ENCODE peak calls at places on chromosomes 3 and 15, in nine cellular contexts. Q is tibial artery, Y is A549, L is left ventricle myocardium inferior, S is psoas muscle, B is fibroblast of lung, Z is sigmoid colon, M is mammary epithelial cell, W is mesendoderm. R is an unnamed sample.

GRCh38 chr15:48939686-48940085 is 24.0 kb downstream of the SHC4 start:
- DNase-seq in Q (no peak), Y (peak), L (no peak), S (no peak), B (peak), Z (no peak), M (peak), W (no peak), R (no peak)

GRCh38 chr3:193845144-193845543 is 252.1 kb downstream of the OPA1 start:
- DNase-seq in Q (no peak), Y (no peak), L (no peak), S (no peak), B (no peak), Z (no peak), M (no peak), W (no peak), R (no peak)

GRCh38 chr15:101112336-101113113 is 139.3 kb downstream of the CHSY1 start:
- DNase-seq in Q (peak), Y (no peak), L (no peak), S (no peak), B (no peak), Z (no peak), M (peak), W (no peak), R (peak)

GRCh38 chr15:38768970-38769369 is 204.4 kb upstream of the RASGRP1 start:
- DNase-seq in Q (peak), Y (no peak), L (no peak), S (no peak), B (peak), Z (no peak), M (no peak), W (peak), R (peak)

GRCh38 chr3:177131927-177132636 is 65.2 kb downstream of the TBL1XR1 start:
- DNase-seq in Q (no peak), Y (no peak), L (no peak), S (no peak), B (no peak), Z (no peak), M (no peak), W (no peak), R (no peak)

GRCh38 chr15:48385431-48385830 is 54.2 kb downstream of the DUT start:
- DNase-seq in Q (no peak), Y (no peak), L (no peak), S (no peak), B (peak), Z (no peak), M (no peak), W (no peak), R (no peak)

GRCh38 chr3:62020706-62021105 is 352.6 kb downstream of the FEZF2 start:
- DNase-seq in Q (no peak), Y (no peak), L (no peak), S (no peak), B (no peak), Z (no peak), M (no peak), W (no peak), R (no peak)

GRCh38 chr3:13579089-13579488 is 30.2 kb downstream of the FBLN2 start:
- DNase-seq in Q (no peak), Y (no peak), L (no peak), S (no peak), B (peak), Z (no peak), M (peak), W (no peak), R (no peak)

GRCh38 chr15:28027714-28028076 is 71.4 kb downstream of the OCA2 start:
- DNase-seq in Q (no peak), Y (no peak), L (no peak), S (no peak), B (no peak), Z (no peak), M (no peak), W (no peak), R (no peak)

GRCh38 chr3:95172549-95172948 is 1109.7 kb downstream of the NSUN3 start:
- DNase-seq in Q (no peak), Y (no peak), L (no peak), S (no peak), B (no peak), Z (no peak), M (no peak), W (peak), R (no peak)

GRCh38 chr15:98727115-98728040 is 79.0 kb downstream of the IGF1R start:
- DNase-seq in Q (peak), Y (peak), L (peak), S (peak), B (peak), Z (peak), M (peak), W (peak), R (peak)

GRCh38 chr3:88810455-88810854 is 297.0 kb upstream of the EPHA3 start:
- DNase-seq in Q (no peak), Y (no peak), L (no peak), S (no peak), B (peak), Z (no peak), M (peak), W (peak), R (no peak)

GRCh38 chr3:172437713-172438112 is 10.5 kb downstream of the GHSR start:
- DNase-seq in Q (no peak), Y (no peak), L (no peak), S (no peak), B (no peak), Z (no peak), M (no peak), W (no peak), R (no peak)

GRCh38 chr3:187385296-187385695 is 17.1 kb downstream of the RTP4 start:
- DNase-seq in Q (no peak), Y (no peak), L (no peak), S (no peak), B (no peak), Z (no peak), M (no peak), W (no peak), R (no peak)

GRCh38 chr15:94107652-94108051 is 123.7 kb upstream of the MCTP2 start:
- DNase-seq in Q (no peak), Y (no peak), L (no peak), S (no peak), B (no peak), Z (no peak), M (no peak), W (no peak), R (no peak)

GRCh38 chr3:155426524-155427230 is 133.2 kb upstream of the STRIT1 start:
- DNase-seq in Q (no peak), Y (no peak), L (no peak), S (no peak), B (peak), Z (no peak), M (peak), W (no peak), R (no peak)

GRCh38 chr3:44185396-44185915 is 56.2 kb upstream of the TOPAZ1 start:
- DNase-seq in Q (no peak), Y (no peak), L (no peak), S (no peak), B (no peak), Z (no peak), M (no peak), W (no peak), R (no peak)

GRCh38 chr3:188842628-188843027 is 329.1 kb upstream of the TPRG1 start:
- DNase-seq in Q (no peak), Y (no peak), L (no peak), S (no peak), B (peak), Z (no peak), M (peak), W (no peak), R (no peak)

GRCh38 chr3:127744875-127745274 is 72.1 kb downstream of the ABTB1 start:
- DNase-seq in Q (no peak), Y (no peak), L (no peak), S (no peak), B (no peak), Z (no peak), M (no peak), W (no peak), R (no peak)

GRCh38 chr15:55683366-55683765 is 59.6 kb downstream of the PRTG start:
- DNase-seq in Q (no peak), Y (no peak), L (no peak), S (no peak), B (peak), Z (no peak), M (no peak), W (no peak), R (no peak)

GRCh38 chr15:85865070-85865684 is 70.5 kb upstream of the KLHL25 start:
- DNase-seq in Q (no peak), Y (peak), L (no peak), S (no peak), B (peak), Z (no peak), M (no peak), W (peak), R (peak)

GRCh38 chr15:76903251-76903681 is 1.9 kb downstream of the SCAPER start:
- DNase-seq in Q (no peak), Y (no peak), L (no peak), S (no peak), B (peak), Z (no peak), M (peak), W (peak), R (no peak)

GRCh38 chr3:131026321-131027151 is at the start of the genes ASTE1 and NEK11:
- DNase-seq in Q (peak), Y (peak), L (peak), S (peak), B (peak), Z (peak), M (peak), W (peak), R (peak)

GRCh38 chr3:129625071-129625874 is 18.8 kb upstream of the PLXND1 start:
- DNase-seq in Q (peak), Y (peak), L (peak), S (peak), B (no peak), Z (peak), M (no peak), W (no peak), R (peak)

GRCh38 chr3:72593881-72594397 is 254.3 kb downstream of the SHQ1 start:
- DNase-seq in Q (no peak), Y (no peak), L (no peak), S (no peak), B (peak), Z (no peak), M (no peak), W (no peak), R (no peak)

GRCh38 chr15:29913528-29914135 is 91.4 kb upstream of the TJP1 start:
- DNase-seq in Q (no peak), Y (no peak), L (no peak), S (no peak), B (peak), Z (no peak), M (no peak), W (no peak), R (no peak)

GRCh38 chr15:101207867-101208288 is 44.0 kb downstream of the CHSY1 start:
- DNase-seq in Q (peak), Y (no peak), L (no peak), S (no peak), B (peak), Z (peak), M (peak), W (no peak), R (no peak)

GRCh38 chr3:71710906-71711494 is 14.2 kb downstream of the EIF4E3 start:
- DNase-seq in Q (no peak), Y (peak), L (no peak), S (no peak), B (peak), Z (no peak), M (peak), W (peak), R (no peak)

GRCh38 chr3:183506674-183507290 is 48.7 kb downstream of the KLHL6 start:
- DNase-seq in Q (no peak), Y (no peak), L (no peak), S (no peak), B (no peak), Z (no peak), M (no peak), W (no peak), R (no peak)

GRCh38 chr3:127639173-127640030 is 10.4 kb downstream of the PODXL2 start:
- DNase-seq in Q (no peak), Y (no peak), L (no peak), S (no peak), B (peak), Z (peak), M (peak), W (peak), R (no peak)

GRCh38 chr15:67043939-67044771 is 21.2 kb upstream of the SMAD3 start:
- DNase-seq in Q (peak), Y (no peak), L (no peak), S (no peak), B (peak), Z (no peak), M (peak), W (peak), R (peak)

GRCh38 chr3:69181592-69182211 is 59.3 kb upstream of the LMOD3 start:
- DNase-seq in Q (no peak), Y (no peak), L (no peak), S (no peak), B (peak), Z (no peak), M (peak), W (peak), R (no peak)

GRCh38 chr3:27644936-27645335 is 77.2 kb downstream of the EOMES start:
- DNase-seq in Q (no peak), Y (no peak), L (no peak), S (no peak), B (peak), Z (no peak), M (no peak), W (no peak), R (no peak)
- H3K27ac ChIP-seq in Q (no peak), Y (no peak), L (no peak), S (no peak), B (no peak), Z (no peak), M (no peak), W (no peak), R (no peak)

GRCh38 chr3:149310796-149311534 is 22.5 kb downstream of the TM4SF18 start:
- DNase-seq in Q (no peak), Y (no peak), L (no peak), S (no peak), B (peak), Z (no peak), M (peak), W (no peak), R (no peak)
- H3K27ac ChIP-seq in Q (no peak), Y (peak), L (no peak), S (no peak), B (no peak), Z (no peak), M (no peak), W (no peak), R (no peak)

GRCh38 chr3:10320320-10320677 is 613 bp downstream of the SEC13 start:
- DNase-seq in Q (no peak), Y (no peak), L (no peak), S (no peak), B (no peak), Z (no peak), M (peak), W (peak), R (no peak)

GRCh38 chr3:10319251-10319650 is 1.7 kb downstream of the SEC13 start:
- DNase-seq in Q (no peak), Y (no peak), L (no peak), S (no peak), B (no peak), Z (no peak), M (no peak), W (no peak), R (no peak)

GRCh38 chr3:10321630-10322354 is 880 bp upstream of the SEC13 start:
- DNase-seq in Q (no peak), Y (no peak), L (no peak), S (no peak), B (no peak), Z (peak), M (no peak), W (no peak), R (no peak)

GRCh38 chr3:10319804-10320203 is 1.1 kb downstream of the SEC13 start:
- DNase-seq in Q (no peak), Y (no peak), L (no peak), S (no peak), B (peak), Z (no peak), M (no peak), W (peak), R (no peak)

GRCh38 chr3:10322355-10322715 is 1.4 kb upstream of the SEC13 start:
- DNase-seq in Q (no peak), Y (peak), L (no peak), S (no peak), B (no peak), Z (no peak), M (peak), W (peak), R (peak)
- H3K27ac ChIP-seq in Q (no peak), Y (no peak), L (no peak), S (no peak), B (no peak), Z (no peak), M (no peak), W (no peak), R (no peak)

DNA sequence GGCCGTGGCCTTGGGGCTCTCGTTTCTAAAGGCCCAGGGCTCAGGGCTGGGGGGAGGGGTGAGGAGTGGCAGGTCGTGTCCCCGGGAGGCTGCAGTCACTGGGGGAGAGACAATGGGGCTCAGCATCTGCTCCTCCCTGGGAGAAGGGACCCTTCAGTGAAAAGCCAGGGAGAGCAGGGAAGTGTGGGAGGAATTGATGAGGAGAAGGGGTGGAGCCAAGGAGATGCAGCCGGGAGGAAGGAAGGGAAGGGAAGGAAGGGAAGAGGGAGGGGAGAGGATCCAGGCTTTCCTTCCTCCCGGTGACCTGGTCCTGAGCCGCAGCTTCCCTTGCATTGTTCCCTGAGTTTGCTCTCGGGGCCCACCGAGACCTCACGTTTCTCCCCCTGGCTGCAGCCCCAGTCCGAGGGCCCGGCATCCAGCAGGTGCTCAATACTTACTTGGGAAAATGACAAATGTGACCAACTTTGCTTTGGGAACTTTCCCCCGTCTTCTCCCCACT is 1.4 kb upstream of the ZNF710 start:
- DNase-seq in Q (no peak), Y (no peak), L (no peak), S (no peak), B (peak), Z (peak), M (no peak), W (peak), R (peak)
- H3K27ac ChIP-seq in Q (peak), Y (peak), L (peak), S (peak), B (peak), Z (peak), M (no peak), W (peak), R (no peak)